ENCODE peak calls at places on chromosomes 3 and 15, in six cellular contexts. One of them, this sample, is unnamed.
A peak's percentile ranks its signal among the peaks of the same experiment; 100 is the strongest.

GRCh38 chr3:6644070-6644929 is 216.6 kb upstream of the GRM7 start:
- DNase-seq in Caco-2: no peak
- DNase-seq in cardiac muscle cell: no peak
- DNase-seq in IMR-90: no peak
- DNase-seq in heart right ventricle: no peak
- DNase-seq in AG04450: no peak
- DNase-seq in this sample: no peak

GRCh38 chr3:188339410-188340295 is 185.7 kb downstream of the LPP start:
- DNase-seq in Caco-2: no peak
- DNase-seq in cardiac muscle cell: no peak
- DNase-seq in IMR-90: no peak
- DNase-seq in heart right ventricle: no peak
- DNase-seq in AG04450: no peak
- DNase-seq in this sample: no peak

GRCh38 chr15:52233405-52233804 is 42.2 kb upstream of the GNB5 start:
- DNase-seq in Caco-2: no peak
- DNase-seq in cardiac muscle cell: no peak
- DNase-seq in IMR-90: peak; percentile 12
- DNase-seq in heart right ventricle: no peak
- DNase-seq in AG04450: no peak
- DNase-seq in this sample: no peak

GRCh38 chr3:124878561-124879394 is 8.4 kb downstream of the ITGB5 start:
- DNase-seq in Caco-2: no peak
- DNase-seq in cardiac muscle cell: peak; percentile 94
- DNase-seq in IMR-90: peak; percentile 95
- DNase-seq in heart right ventricle: no peak
- DNase-seq in AG04450: peak; percentile 84
- DNase-seq in this sample: peak; percentile 86

GRCh38 chr15:64351265-64351664 is 4.7 kb downstream of the CSNK1G1 start:
- DNase-seq in Caco-2: no peak
- DNase-seq in cardiac muscle cell: peak; percentile 22
- DNase-seq in IMR-90: peak; percentile 29
- DNase-seq in heart right ventricle: no peak
- DNase-seq in AG04450: no peak
- DNase-seq in this sample: no peak

GRCh38 chr15:39609166-39609918 is 28.5 kb downstream of the THBS1 start:
- DNase-seq in Caco-2: no peak
- DNase-seq in cardiac muscle cell: no peak
- DNase-seq in IMR-90: no peak
- DNase-seq in heart right ventricle: no peak
- DNase-seq in AG04450: no peak
- DNase-seq in this sample: no peak

GRCh38 chr3:151301787-151302186 is 14.8 kb downstream of the GPR87 start:
- DNase-seq in Caco-2: no peak
- DNase-seq in cardiac muscle cell: peak; percentile 62
- DNase-seq in IMR-90: peak; percentile 91
- DNase-seq in heart right ventricle: no peak
- DNase-seq in AG04450: peak; percentile 52
- DNase-seq in this sample: peak; percentile 62

GRCh38 chr15:85772668-85773067 is 22.1 kb downstream of the KLHL25 start:
- DNase-seq in Caco-2: no peak
- DNase-seq in cardiac muscle cell: no peak
- DNase-seq in IMR-90: no peak
- DNase-seq in heart right ventricle: peak; percentile 61
- DNase-seq in AG04450: no peak
- DNase-seq in this sample: no peak

GRCh38 chr3:142819214-142819613 is 69.7 kb downstream of the PCOLCE2 start:
- DNase-seq in Caco-2: no peak
- DNase-seq in cardiac muscle cell: no peak
- DNase-seq in IMR-90: no peak
- DNase-seq in heart right ventricle: no peak
- DNase-seq in AG04450: no peak
- DNase-seq in this sample: no peak

GRCh38 chr3:42557849-42558248 is 23.9 kb downstream of the SEC22C start:
- DNase-seq in Caco-2: peak; percentile 24
- DNase-seq in cardiac muscle cell: no peak
- DNase-seq in IMR-90: no peak
- DNase-seq in heart right ventricle: no peak
- DNase-seq in AG04450: no peak
- DNase-seq in this sample: no peak

GRCh38 chr3:171458056-171458856 is 1.9 kb downstream of the TNIK start:
- DNase-seq in Caco-2: no peak
- DNase-seq in cardiac muscle cell: no peak
- DNase-seq in IMR-90: no peak
- DNase-seq in heart right ventricle: no peak
- DNase-seq in AG04450: no peak
- DNase-seq in this sample: no peak

GRCh38 chr3:11136871-11137626 is 17.2 kb upstream of the HRH1 start:
- DNase-seq in Caco-2: peak; percentile 11
- DNase-seq in cardiac muscle cell: peak; percentile 99
- DNase-seq in IMR-90: peak; percentile 100
- DNase-seq in heart right ventricle: no peak
- DNase-seq in AG04450: peak; percentile 100
- DNase-seq in this sample: peak; percentile 100

GRCh38 chr15:78242128-78242527 is 7.8 kb upstream of the ACSBG1 start:
- DNase-seq in Caco-2: peak; percentile 21
- DNase-seq in cardiac muscle cell: peak; percentile 26
- DNase-seq in IMR-90: no peak
- DNase-seq in heart right ventricle: no peak
- DNase-seq in AG04450: no peak
- DNase-seq in this sample: no peak

DNA sequence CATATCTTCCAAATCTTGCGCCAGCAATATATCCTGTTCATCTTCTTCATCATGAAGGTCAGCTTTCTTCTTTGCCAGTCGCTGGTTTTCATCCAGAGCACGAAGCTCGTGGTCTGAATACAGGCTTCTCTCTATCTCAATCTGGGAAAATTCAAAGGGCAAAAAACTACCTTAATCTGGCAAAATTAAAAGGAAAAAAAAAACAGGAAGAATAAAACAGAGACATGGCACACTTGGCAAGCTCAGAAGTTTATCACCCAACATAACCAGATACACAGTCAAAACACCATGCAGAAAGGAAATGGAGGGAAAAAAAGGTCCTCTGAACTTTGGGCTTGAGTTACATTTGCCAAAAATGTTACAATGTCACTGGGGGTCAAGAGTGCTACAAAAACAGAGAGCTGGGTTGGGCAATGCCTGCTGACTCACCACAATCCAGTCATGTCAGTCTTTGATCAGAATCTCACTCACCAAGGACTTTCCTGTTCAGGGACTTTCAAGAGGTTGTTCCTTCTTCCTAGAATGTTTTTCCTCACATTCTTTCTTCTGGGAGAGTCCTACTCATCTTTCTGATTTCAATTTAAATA is 1.5 kb downstream of the MRPL46 start:
- DNase-seq in Caco-2: peak; percentile 42
- DNase-seq in cardiac muscle cell: peak; percentile 48
- DNase-seq in IMR-90: peak; percentile 55
- DNase-seq in heart right ventricle: no peak
- DNase-seq in AG04450: no peak
- DNase-seq in this sample: no peak
- H3K4me3 ChIP-seq in Caco-2: no peak overlapping the region
- H3K4me3 ChIP-seq in cardiac muscle cell: no peak overlapping the region
- H3K4me3 ChIP-seq in IMR-90: no peak overlapping the region
- H3K4me3 ChIP-seq in heart right ventricle: no peak overlapping the region
- H3K4me3 ChIP-seq in AG04450: no peak overlapping the region
- H3K4me3 ChIP-seq in this sample: no peak overlapping the region

GRCh38 chr3:43693594-43693993 is 2.9 kb downstream of the ABHD5 start:
- DNase-seq in Caco-2: no peak
- DNase-seq in cardiac muscle cell: no peak
- DNase-seq in IMR-90: no peak
- DNase-seq in heart right ventricle: no peak
- DNase-seq in AG04450: no peak
- DNase-seq in this sample: no peak

GRCh38 chr3:43691120-43692002 is 623 bp downstream of the ABHD5 start:
- DNase-seq in Caco-2: peak; percentile 82
- DNase-seq in cardiac muscle cell: peak; percentile 57
- DNase-seq in IMR-90: peak; percentile 22
- DNase-seq in heart right ventricle: peak; percentile 63
- DNase-seq in AG04450: no peak
- DNase-seq in this sample: no peak

GRCh38 chr3:43692971-43693370 is 2.2 kb downstream of the ABHD5 start:
- DNase-seq in Caco-2: no peak
- DNase-seq in cardiac muscle cell: no peak
- DNase-seq in IMR-90: no peak
- DNase-seq in heart right ventricle: no peak
- DNase-seq in AG04450: no peak
- DNase-seq in this sample: no peak

GRCh38 chr3:43690400-43691119 is at the start of gene ABHD5:
- DNase-seq in Caco-2: peak; percentile 95
- DNase-seq in cardiac muscle cell: peak; percentile 98
- DNase-seq in IMR-90: peak; percentile 95
- DNase-seq in heart right ventricle: peak; percentile 94
- DNase-seq in AG04450: peak; percentile 85
- DNase-seq in this sample: peak; percentile 85

DNA sequence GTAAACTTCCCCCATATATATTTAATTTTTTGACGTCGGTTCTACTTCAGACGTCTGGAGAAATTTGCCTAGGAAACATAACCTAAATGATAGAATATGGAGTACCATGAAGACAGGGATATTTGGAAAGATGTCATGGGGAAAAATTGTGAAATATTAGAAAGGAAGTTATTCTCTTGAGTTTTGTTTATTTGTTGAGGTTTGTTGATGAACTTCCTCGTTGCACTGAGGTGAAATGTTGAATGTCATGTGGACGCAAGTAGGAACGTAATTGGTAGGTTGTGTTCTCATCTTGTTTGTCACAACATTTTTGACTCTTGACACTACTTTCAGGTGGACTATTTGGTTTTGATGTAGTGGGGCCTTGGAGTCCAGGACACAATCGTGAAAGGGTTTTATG is 1.3 kb downstream of the ABHD5 start:
- DNase-seq in Caco-2: no peak
- DNase-seq in cardiac muscle cell: no peak
- DNase-seq in IMR-90: no peak
- DNase-seq in heart right ventricle: no peak
- DNase-seq in AG04450: no peak
- DNase-seq in this sample: no peak
- H3K4me3 ChIP-seq in Caco-2: peak overlapping the region; percentile 74
- H3K4me3 ChIP-seq in cardiac muscle cell: peak overlapping the region; percentile 97
- H3K4me3 ChIP-seq in IMR-90: peak overlapping the region; percentile 87
- H3K4me3 ChIP-seq in heart right ventricle: peak overlapping the region; percentile 99
- H3K4me3 ChIP-seq in AG04450: peak overlapping the region; percentile 85
- H3K4me3 ChIP-seq in this sample: no peak overlapping the region

GRCh38 chr3:45442679-45443214 is 54.4 kb downstream of the LARS2 start:
- DNase-seq in Caco-2: no peak
- DNase-seq in cardiac muscle cell: no peak
- DNase-seq in IMR-90: no peak
- DNase-seq in heart right ventricle: no peak
- DNase-seq in AG04450: no peak
- DNase-seq in this sample: no peak
- H3K4me3 ChIP-seq in Caco-2: no peak overlapping the region
- H3K4me3 ChIP-seq in cardiac muscle cell: no peak overlapping the region
- H3K4me3 ChIP-seq in IMR-90: no peak overlapping the region
- H3K4me3 ChIP-seq in heart right ventricle: no peak overlapping the region
- H3K4me3 ChIP-seq in AG04450: no peak overlapping the region
- H3K4me3 ChIP-seq in this sample: no peak overlapping the region

GRCh38 chr3:62604746-62605351 is 231.5 kb upstream of the FEZF2 start:
- DNase-seq in Caco-2: no peak
- DNase-seq in cardiac muscle cell: no peak
- DNase-seq in IMR-90: no peak
- DNase-seq in heart right ventricle: no peak
- DNase-seq in AG04450: no peak
- DNase-seq in this sample: no peak

GRCh38 chr3:62605413-62606068 is 232.2 kb upstream of the FEZF2 start:
- DNase-seq in Caco-2: no peak
- DNase-seq in cardiac muscle cell: no peak
- DNase-seq in IMR-90: no peak
- DNase-seq in heart right ventricle: no peak
- DNase-seq in AG04450: no peak
- DNase-seq in this sample: no peak

GRCh38 chr3:62601238-62601856 is 228.0 kb upstream of the FEZF2 start:
- DNase-seq in Caco-2: no peak
- DNase-seq in cardiac muscle cell: peak; percentile 44
- DNase-seq in IMR-90: peak; percentile 87
- DNase-seq in heart right ventricle: no peak
- DNase-seq in AG04450: no peak
- DNase-seq in this sample: no peak

GRCh38 chr3:62602987-62603386 is 229.6 kb upstream of the FEZF2 start:
- DNase-seq in Caco-2: no peak
- DNase-seq in cardiac muscle cell: no peak
- DNase-seq in IMR-90: peak; percentile 34
- DNase-seq in heart right ventricle: no peak
- DNase-seq in AG04450: no peak
- DNase-seq in this sample: no peak

DNA sequence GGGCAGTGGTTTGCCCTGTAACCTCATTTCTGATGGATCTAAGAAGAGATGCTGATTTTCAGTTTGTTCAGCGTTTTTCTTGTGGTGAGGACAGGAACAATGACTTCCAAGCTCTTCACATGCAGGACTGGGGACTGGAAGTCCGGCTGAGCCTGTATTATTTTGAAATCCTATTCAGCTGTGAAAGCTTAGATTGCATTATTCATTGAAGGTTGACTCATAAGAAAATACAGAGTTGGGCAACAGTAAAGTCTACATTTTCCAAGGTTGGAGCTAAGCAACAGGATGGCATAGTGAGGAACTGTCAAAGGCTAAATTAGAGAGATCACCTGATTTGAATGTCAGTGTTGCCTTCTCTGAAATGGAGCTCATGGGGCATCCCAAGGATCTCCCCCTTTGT is 231.0 kb upstream of the FEZF2 start:
- DNase-seq in Caco-2: no peak
- DNase-seq in cardiac muscle cell: peak; percentile 84
- DNase-seq in IMR-90: peak; percentile 88
- DNase-seq in heart right ventricle: no peak
- DNase-seq in AG04450: no peak
- DNase-seq in this sample: no peak
- H3K4me3 ChIP-seq in Caco-2: no peak overlapping the region
- H3K4me3 ChIP-seq in cardiac muscle cell: no peak overlapping the region
- H3K4me3 ChIP-seq in IMR-90: peak overlapping the region; percentile 12
- H3K4me3 ChIP-seq in heart right ventricle: no peak overlapping the region
- H3K4me3 ChIP-seq in AG04450: peak overlapping the region; percentile 35
- H3K4me3 ChIP-seq in this sample: no peak overlapping the region

DNA sequence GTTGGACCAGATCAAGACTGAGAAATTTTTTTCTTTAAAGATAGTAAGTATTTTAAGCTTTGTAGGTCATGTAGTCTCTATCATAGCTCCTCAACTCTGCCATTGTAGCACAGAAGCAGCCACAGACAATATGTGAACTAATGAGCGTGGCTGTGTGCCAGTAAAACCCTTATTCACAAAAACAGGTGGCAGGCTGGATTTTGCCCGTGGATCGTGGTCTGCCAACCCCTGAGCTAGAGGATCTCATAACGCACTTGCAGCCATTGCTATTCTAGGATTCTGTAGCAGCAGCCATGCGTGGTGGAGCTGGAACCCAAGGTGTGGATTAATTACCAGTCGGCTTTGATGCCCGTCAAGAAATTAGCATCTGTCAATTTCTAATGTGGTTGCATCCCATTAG is 68.7 kb upstream of the PLXNA1 start:
- DNase-seq in Caco-2: no peak
- DNase-seq in cardiac muscle cell: no peak
- DNase-seq in IMR-90: no peak
- DNase-seq in heart right ventricle: no peak
- DNase-seq in AG04450: no peak
- DNase-seq in this sample: no peak
- H3K4me3 ChIP-seq in Caco-2: no peak overlapping the region
- H3K4me3 ChIP-seq in cardiac muscle cell: no peak overlapping the region
- H3K4me3 ChIP-seq in IMR-90: no peak overlapping the region
- H3K4me3 ChIP-seq in heart right ventricle: no peak overlapping the region
- H3K4me3 ChIP-seq in AG04450: no peak overlapping the region
- H3K4me3 ChIP-seq in this sample: no peak overlapping the region

This sample was measured in astrocyte of the cerebellum.